ENCODE peak calls at places on chromosomes 5 and 9, in four cellular contexts. O, N, G and M are unnamed samples.

GRCh38 chr9:120366646-120367019 is 213.3 kb downstream of the CDK5RAP2 start:
- DNase-seq in N (no peak), G (no peak), O (peak), M (no peak)

GRCh38 chr5:62475072-62475471 is 62.5 kb downstream of the IPO11 start:
- DNase-seq in O (no peak), G (no peak), N (no peak), M (no peak)

GRCh38 chr5:74205745-74206570 is 434.6 kb downstream of the ENC1 start:
- DNase-seq in N (no peak), G (no peak), O (no peak), M (no peak)

GRCh38 chr5:177303925-177304391 is 359 bp downstream of the PRELID1 start:
- DNase-seq in G (no peak), O (no peak), N (no peak), M (no peak)

GRCh38 chr5:35622974-35623373 is 5.3 kb downstream of the SPEF2 start:
- DNase-seq in O (no peak), G (no peak), N (no peak), M (no peak)

GRCh38 chr5:167208911-167209310 is 1082.5 kb upstream of the WWC1 start:
- DNase-seq in G (no peak), N (no peak), O (no peak), M (no peak)

GRCh38 chr9:121651014-121651294 is 480 bp upstream of the DAB2IP start:
- DNase-seq in N (no peak), G (no peak), O (no peak), M (no peak)

GRCh38 chr5:116696356-116696755 is 121.7 kb upstream of the SEMA6A start:
- DNase-seq in G (no peak), N (no peak), O (no peak), M (no peak)

GRCh38 chr5:77437194-77437593 is 54.9 kb downstream of the WDR41 start:
- DNase-seq in G (no peak), N (no peak), O (no peak), M (no peak)

GRCh38 chr9:38096238-38096805 is 27.3 kb upstream of the SHB start:
- DNase-seq in G (no peak), N (no peak), O (no peak), M (no peak)

GRCh38 chr9:114288233-114289051 is 34.5 kb upstream of the ORM1 start:
- DNase-seq in O (peak), N (peak), G (peak), M (no peak)

GRCh38 chr9:134568116-134568515 is 73.5 kb upstream of the COL5A1 start:
- DNase-seq in G (no peak), N (peak), O (no peak), M (no peak)

GRCh38 chr5:171428168-171428658 is 8.8 kb downstream of the FGF18 start:
- DNase-seq in G (no peak), O (peak), N (peak), M (no peak)

GRCh38 chr5:37047947-37048346 is 171.4 kb downstream of the NIPBL start:
- DNase-seq in N (no peak), G (no peak), O (no peak), M (no peak)

GRCh38 chr5:37045703-37046102 is 169.1 kb downstream of the NIPBL start:
- DNase-seq in N (no peak), O (no peak), G (no peak), M (no peak)

GRCh38 chr5:37039824-37040223 is 163.3 kb downstream of the NIPBL start:
- DNase-seq in G (no peak), N (no peak), O (no peak), M (no peak)

GRCh38 chr5:37044120-37044519 is 167.6 kb downstream of the NIPBL start:
- DNase-seq in O (no peak), G (no peak), N (no peak), M (no peak)

GRCh38 chr5:37043693-37044092 is 167.1 kb downstream of the NIPBL start:
- DNase-seq in N (no peak), O (peak), G (no peak), M (no peak)
- TF ChIP-seq CTCF in N (no peak), O (peak), G (no peak), M (no peak)

GRCh38 chr5:178589180-178590140 is 733 bp downstream of the COL23A1 start:
- DNase-seq in G (no peak), O (peak), N (no peak), M (peak)
- TF ChIP-seq CTCF in G (no peak), O (peak), N (no peak), M (no peak)

GRCh38 chr5:33592245-33592644 is 151.5 kb downstream of the TARS1 start:
- DNase-seq in G (no peak), O (no peak), N (no peak), M (no peak)

GRCh38 chr5:33583332-33583731 is 142.6 kb downstream of the TARS1 start:
- DNase-seq in N (no peak), O (no peak), G (no peak), M (no peak)

GRCh38 chr5:33594006-33594405 is 153.2 kb downstream of the TARS1 start:
- DNase-seq in O (no peak), G (no peak), N (no peak), M (no peak)

GRCh38 chr5:33588654-33589372 is 148.0 kb downstream of the TARS1 start:
- DNase-seq in N (peak), G (peak), O (peak), M (no peak)
- TF ChIP-seq CTCF in N (no peak), G (no peak), O (peak), M (peak)

GRCh38 chr5:115375922-115376321 is 79.5 kb upstream of the CCDC112 start:
- DNase-seq in G (peak), N (no peak), O (no peak), M (no peak)

GRCh38 chr5:115378754-115379153 is 82.3 kb upstream of the CCDC112 start:
- DNase-seq in N (no peak), O (no peak), G (no peak), M (no peak)

GRCh38 chr5:115377468-115378217 is 81.2 kb upstream of the CCDC112 start:
- DNase-seq in N (no peak), O (no peak), G (no peak), M (no peak)

GRCh38 chr5:115372121-115372520 is 75.7 kb upstream of the CCDC112 start:
- DNase-seq in O (no peak), G (no peak), N (no peak), M (no peak)

DNA sequence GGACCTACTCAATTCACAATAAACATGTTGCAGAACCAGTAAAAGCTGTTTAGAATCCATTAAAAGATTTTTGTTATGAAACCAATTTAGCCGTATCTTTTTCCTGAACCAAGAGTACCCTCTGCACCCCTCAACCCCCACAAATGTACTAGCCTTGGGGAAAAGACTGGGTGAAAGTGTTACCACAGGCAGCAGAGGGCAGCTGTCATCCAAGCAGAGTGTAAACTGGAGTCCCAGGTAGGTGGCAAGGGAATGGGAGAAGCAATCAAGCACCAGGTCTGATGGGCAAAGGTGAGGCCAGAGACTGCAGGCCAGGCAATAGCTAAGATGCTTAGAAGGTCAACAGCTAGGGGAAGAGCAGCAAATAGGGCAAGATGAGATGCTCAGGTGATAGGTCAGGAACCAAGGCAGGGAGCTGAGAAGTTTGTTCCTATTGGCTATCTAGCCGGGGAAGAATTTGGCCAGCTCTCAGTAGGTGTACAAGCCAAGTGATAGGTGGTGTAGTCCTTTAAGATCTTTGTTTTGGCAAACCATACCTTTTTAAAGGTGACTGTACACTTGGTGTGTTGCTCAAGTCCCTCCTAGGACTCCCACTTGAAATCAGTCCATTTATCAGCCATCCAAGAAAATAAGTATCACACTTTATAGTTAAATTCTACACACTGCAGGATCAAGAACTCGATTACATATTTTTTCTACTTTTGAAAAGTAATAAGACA is 77.8 kb upstream of the CCDC112 start:
- DNase-seq in O (no peak), G (peak), N (no peak), M (no peak)
- TF ChIP-seq CTCF in O (peak), G (peak), N (peak), M (no peak)

DNA sequence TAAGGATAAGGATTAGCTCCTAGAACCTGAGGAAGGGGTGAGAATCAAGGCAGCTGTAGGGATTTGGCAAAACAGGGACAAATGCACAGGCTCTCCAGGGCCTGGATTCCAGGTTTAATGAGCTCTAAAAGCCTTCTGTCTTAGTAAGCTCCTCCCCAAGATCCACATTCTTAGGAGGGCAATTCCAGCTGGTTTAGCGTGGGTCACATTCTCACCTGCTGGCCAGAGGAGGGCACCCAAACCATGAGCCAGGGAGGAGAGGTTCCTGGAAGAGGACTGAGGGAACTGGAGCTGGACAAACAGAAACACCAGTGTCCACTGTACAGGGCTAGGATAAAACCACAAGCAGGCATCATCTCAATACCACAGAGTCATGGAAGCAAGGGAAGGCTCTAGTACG is 480.0 kb downstream of the CCDC171 start:
- DNase-seq in G (no peak), N (no peak), O (peak), M (no peak)
- TF ChIP-seq CTCF in G (no peak), N (no peak), O (peak), M (no peak)

DNA sequence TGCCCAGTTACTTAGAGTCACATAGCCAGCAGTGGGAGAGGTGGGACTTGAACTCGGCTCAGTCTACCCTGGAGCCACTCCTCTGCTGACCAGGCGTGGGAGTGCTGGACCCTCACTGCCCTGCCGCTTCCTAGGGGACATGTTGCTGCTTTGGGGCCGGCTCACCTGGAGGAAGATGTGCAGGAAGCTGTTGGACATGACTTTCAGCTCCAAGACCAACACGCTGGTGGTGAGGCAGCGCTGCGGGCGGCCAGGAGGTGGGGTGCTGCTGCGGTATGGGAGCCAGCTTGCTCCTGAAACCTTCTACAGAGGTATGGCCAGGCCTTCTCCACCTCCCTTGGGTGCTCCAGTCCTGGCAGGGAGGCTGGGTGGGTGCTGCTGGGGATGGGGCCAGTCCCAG is 3.4 kb upstream of the CACFD1 start:
- DNase-seq in O (no peak), N (no peak), G (no peak), M (no peak)
- TF ChIP-seq CTCF in O (peak), N (no peak), G (no peak), M (no peak)

GRCh38 chr9:101977614-101978210 is 239.3 kb upstream of the GRIN3A start:
- DNase-seq in O (no peak), N (no peak), G (no peak), M (no peak)
- TF ChIP-seq CTCF in O (peak), N (peak), G (peak), M (peak)

GRCh38 chr9:125601986-125602385 is 105.0 kb downstream of the MAPKAP1 start:
- DNase-seq in N (no peak), O (no peak), G (no peak), M (no peak)
- TF ChIP-seq CTCF in N (no peak), O (peak), G (no peak), M (no peak)

GRCh38 chr9:28648723-28649122 is 1075.4 kb upstream of the C9orf72 start:
- DNase-seq in N (no peak), O (no peak), G (no peak), M (no peak)
- TF ChIP-seq CTCF in N (no peak), O (peak), G (no peak), M (no peak)